ENCODE peak calls at places on chromosomes 12 and 14, in four cellular contexts. S, V, H and K are unnamed samples.

GRCh38 chr14:50619569-50620141 is 48.5 kb downstream of the SAV1 start:
- DNase-seq in V (no peak), S (peak; percentile 15), H (no peak), K (no peak)

GRCh38 chr14:68938515-68939423 is 40.3 kb downstream of the ACTN1 start:
- DNase-seq in V (no peak), H (no peak), S (no peak), K (no peak)

GRCh38 chr14:95365401-95365800 is 45.7 kb upstream of the CLMN start:
- DNase-seq in H (no peak), S (no peak), V (no peak), K (no peak)

GRCh38 chr12:104329697-104330096 is 26.2 kb downstream of the EID3 start:
- DNase-seq in H (no peak), V (no peak), S (no peak), K (no peak)

GRCh38 chr12:26162905-26163304 is 32.5 kb upstream of the SSPN start:
- DNase-seq in V (no peak), H (no peak), S (no peak), K (no peak)

GRCh38 chr14:54796961-54797360 is 105.7 kb downstream of the GCH1 start:
- DNase-seq in S (no peak), H (no peak), V (no peak), K (no peak)

GRCh38 chr12:107236824-107237467 is 143.6 kb upstream of the CRY1 start:
- DNase-seq in V (no peak), H (no peak), S (no peak), K (no peak)

GRCh38 chr14:101359221-101360044 is 201.9 kb upstream of the DIO3 start:
- DNase-seq in V (no peak), S (no peak), H (no peak), K (no peak)

GRCh38 chr12:49892732-49893317 is 10.9 kb downstream of the FAIM2 start:
- DNase-seq in H (no peak), S (no peak), V (no peak), K (no peak)

GRCh38 chr12:1457901-1458300 is 136.5 kb downstream of the FBXL14 start:
- DNase-seq in H (no peak), V (no peak), S (no peak), K (no peak)

GRCh38 chr12:2834581-2835491 is at the start of gene NRIP2:
- DNase-seq in S (no peak), V (no peak), H (no peak), K (no peak)

GRCh38 chr14:91228112-91229004 is 16.1 kb downstream of the GPR68 start:
- DNase-seq in V (no peak), S (peak; percentile 65), H (peak; percentile 83), K (peak; percentile 75)

GRCh38 chr14:90375934-90376333 is 20.9 kb upstream of the CALM1 start:
- DNase-seq in V (no peak), S (no peak), H (no peak), K (no peak)

GRCh38 chr14:21553266-21553665 is 26.6 kb downstream of the OR10G3 start:
- DNase-seq in V (no peak), H (no peak), S (no peak), K (no peak)

GRCh38 chr12:8647968-8648367 is 14.7 kb downstream of the MFAP5 start:
- DNase-seq in V (no peak), S (no peak), H (no peak), K (no peak)

GRCh38 chr14:103657466-103657865 is 28.5 kb downstream of the KLC1 start:
- DNase-seq in S (no peak), H (no peak), V (no peak), K (no peak)

GRCh38 chr12:123160801-123161487 is 10.1 kb upstream of the PITPNM2 start:
- DNase-seq in H (no peak), V (no peak), S (no peak), K (no peak)

GRCh38 chr12:113259499-113259953 is 38.3 kb downstream of the TPCN1 start:
- DNase-seq in S (no peak), V (peak; percentile 63), H (no peak), K (no peak)

GRCh38 chr12:74598819-74599218 is 61.2 kb downstream of the ATXN7L3B start:
- DNase-seq in V (no peak), H (no peak), S (no peak), K (no peak)

GRCh38 chr12:88951860-88952483 is 371.7 kb upstream of the KITLG start:
- DNase-seq in H (no peak), S (no peak), V (no peak), K (no peak)

GRCh38 chr14:93788557-93789365 is 476 bp upstream of the PRIMA1 start:
- DNase-seq in V (no peak), H (no peak), S (peak; percentile 12), K (no peak)

GRCh38 chr14:73426877-73427276 is 31.5 kb downstream of the NUMB start:
- DNase-seq in V (no peak), H (no peak), S (no peak), K (no peak)

GRCh38 chr12:21634245-21634644 is 23.4 kb downstream of the LDHB start:
- DNase-seq in V (no peak), H (no peak), S (no peak), K (no peak)

GRCh38 chr12:1926274-1926673 is 7.8 kb upstream of the CACNA2D4 start:
- DNase-seq in S (no peak), V (no peak), H (no peak), K (no peak)

GRCh38 chr12:92721130-92721529 is 18.3 kb downstream of the PLEKHG7 start:
- DNase-seq in H (no peak), S (no peak), V (no peak), K (no peak)

GRCh38 chr14:90381011-90381790 is 15.6 kb upstream of the CALM1 start:
- DNase-seq in V (no peak), H (no peak), S (no peak), K (no peak)

GRCh38 chr12:53187145-53187899 is 6.6 kb upstream of the CSAD start:
- DNase-seq in H (no peak), S (no peak), V (no peak), K (no peak)

GRCh38 chr14:101503431-101504095 is 57.7 kb upstream of the DIO3 start:
- DNase-seq in V (peak; percentile 10), H (no peak), S (no peak), K (no peak)

GRCh38 chr12:65434737-65435136 is 156.3 kb downstream of the MSRB3 start:
- DNase-seq in S (no peak), V (no peak), H (no peak), K (no peak)

GRCh38 chr12:111451649-111452129 is 46.0 kb downstream of the SH2B3 start:
- DNase-seq in V (no peak), S (peak; percentile 56), H (no peak), K (no peak)

GRCh38 chr14:100612879-100613455 is 25.8 kb upstream of the BEGAIN start:
- DNase-seq in S (no peak), V (no peak), H (no peak), K (no peak)

GRCh38 chr12:93231938-93232337 is 145.8 kb upstream of the NUDT4 start:
- DNase-seq in V (no peak), H (no peak), S (no peak), K (no peak)